ENCODE peak calls at places on chromosome 6, in six cellular contexts. Z is kidney, E is GM23248, X is fibroblast of lung, I is PC-3, U is mesendoderm. M is an unnamed sample.
A peak's percentile ranks its signal among the peaks of the same experiment; 100 is the strongest.

GRCh38 chr6:76682842-76683241 is 610.4 kb upstream of the IMPG1 start:
- DNase-seq in Z (no peak), E (peak; percentile 48), X (peak; percentile 12), I (peak; percentile 28), U (peak; percentile 15), M (no peak)

GRCh38 chr6:23589811-23590210 is 536.2 kb upstream of the NRSN1 start:
- DNase-seq in Z (no peak), E (no peak), X (no peak), I (peak; percentile 9), U (no peak), M (no peak)

GRCh38 chr6:144131248-144131709 is 19.0 kb upstream of the STX11 start:
- DNase-seq in Z (no peak), E (peak; percentile 83), X (peak; percentile 77), I (peak; percentile 93), U (no peak), M (no peak)

GRCh38 chr6:89122625-89123024 is 4.8 kb upstream of the SRSF12 start:
- DNase-seq in Z (no peak), E (peak; percentile 66), X (peak; percentile 66), I (peak; percentile 54), U (peak; percentile 33), M (no peak)

GRCh38 chr6:136024711-136025110 is 173.2 kb downstream of the PDE7B start:
- DNase-seq in Z (no peak), E (no peak), X (no peak), I (no peak), U (no peak), M (no peak)

GRCh38 chr6:21885101-21885500 is 291.6 kb downstream of the SOX4 start:
- DNase-seq in Z (no peak), E (peak; percentile 20), X (no peak), I (no peak), U (no peak), M (no peak)

GRCh38 chr6:13604546-13605416 is 10.4 kb upstream of the NOL7 start:
- DNase-seq in Z (no peak), E (no peak), X (no peak), I (no peak), U (no peak), M (no peak)

GRCh38 chr6:12593720-12594540 is 122.6 kb upstream of the PHACTR1 start:
- DNase-seq in Z (no peak), E (no peak), X (no peak), I (no peak), U (no peak), M (no peak)

GRCh38 chr6:42963179-42963854 is 2.8 kb downstream of the GNMT start:
- DNase-seq in Z (peak; percentile 39), E (no peak), X (no peak), I (no peak), U (no peak), M (no peak)

GRCh38 chr6:122059918-122060317 is 339.5 kb upstream of the HSF2 start:
- DNase-seq in Z (no peak), E (no peak), X (peak; percentile 39), I (no peak), U (no peak), M (no peak)

GRCh38 chr6:88177961-88178464 is 11.9 kb upstream of the CNR1 start:
- DNase-seq in Z (no peak), E (peak; percentile 45), X (peak; percentile 1), I (no peak), U (peak; percentile 29), M (no peak)

GRCh38 chr6:129485746-129486145 is 224.2 kb downstream of the ARHGAP18 start:
- DNase-seq in Z (no peak), E (no peak), X (no peak), I (no peak), U (no peak), M (no peak)

GRCh38 chr6:105120570-105120969 is 59.2 kb downstream of the POPDC3 start:
- DNase-seq in Z (no peak), E (no peak), X (no peak), I (no peak), U (no peak), M (no peak)

GRCh38 chr6:88650029-88650619 is 313.3 kb downstream of the RNGTT start:
- DNase-seq in Z (no peak), E (peak; percentile 82), X (peak; percentile 88), I (no peak), U (no peak), M (no peak)

GRCh38 chr6:112640895-112641294 is 293.8 kb downstream of the RFPL4B start:
- DNase-seq in Z (no peak), E (peak; percentile 80), X (peak; percentile 51), I (peak; percentile 60), U (no peak), M (no peak)

GRCh38 chr6:64459411-64459810 is 823.8 kb downstream of the PHF3 start:
- DNase-seq in Z (no peak), E (no peak), X (no peak), I (no peak), U (peak; percentile 0), M (no peak)

GRCh38 chr6:21791596-21791995 is 198.0 kb downstream of the SOX4 start:
- DNase-seq in Z (no peak), E (no peak), X (no peak), I (no peak), U (peak; percentile 80), M (no peak)

GRCh38 chr6:28269492-28269891 is 2.5 kb downstream of the ZSCAN26 start:
- DNase-seq in Z (no peak), E (peak; percentile 97), X (peak; percentile 85), I (peak; percentile 92), U (peak; percentile 9), M (no peak)

GRCh38 chr6:107634147-107635057 is 144.5 kb downstream of the SOBP start:
- DNase-seq in Z (peak; percentile 67), E (peak; percentile 59), X (no peak), I (no peak), U (no peak), M (no peak)

GRCh38 chr6:159376443-159377182 is 207.4 kb downstream of the FNDC1 start:
- DNase-seq in Z (no peak), E (peak; percentile 64), X (no peak), I (no peak), U (no peak), M (no peak)

GRCh38 chr6:85078071-85078470 is 313.7 kb upstream of the TBX18 start:
- DNase-seq in Z (no peak), E (peak; percentile 96), X (peak; percentile 85), I (peak; percentile 85), U (peak; percentile 15), M (no peak)

GRCh38 chr6:11969092-11969491 is 43.0 kb upstream of the HIVEP1 start:
- DNase-seq in Z (no peak), E (peak; percentile 25), X (peak; percentile 53), I (no peak), U (no peak), M (no peak)

GRCh38 chr6:145735356-145736165 is at the start of gene EPM2A:
- DNase-seq in Z (peak; percentile 94), E (peak; percentile 95), X (peak; percentile 82), I (peak; percentile 70), U (peak; percentile 89), M (peak; percentile 62)

DNA sequence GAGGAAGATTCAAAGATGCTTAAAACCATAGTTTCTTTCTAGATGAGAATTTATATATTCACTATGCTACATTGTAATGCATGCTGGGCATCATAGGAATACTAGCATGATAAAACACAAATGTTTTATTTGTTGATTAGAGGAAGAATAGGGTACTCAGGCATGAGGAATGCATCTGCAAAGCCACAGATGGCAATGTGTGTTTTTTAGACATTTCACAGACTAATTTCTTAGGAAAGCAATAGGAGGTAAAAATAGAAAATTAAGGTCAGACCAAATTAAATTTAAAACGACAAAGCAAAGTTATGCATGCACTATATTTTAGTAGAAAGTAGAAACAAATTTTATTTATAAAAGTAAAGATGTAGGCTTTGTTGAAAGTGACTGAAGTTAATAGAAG is 2.1 kb downstream of the TTK start:
- DNase-seq in Z (no peak), E (no peak), X (no peak), I (no peak), U (no peak), M (no peak)
- H3K9ac ChIP-seq in Z (no peak overlapping the region), E (no peak overlapping the region), X (no peak overlapping the region), I (no peak overlapping the region), U (no peak overlapping the region), M (no peak overlapping the region)

DNA sequence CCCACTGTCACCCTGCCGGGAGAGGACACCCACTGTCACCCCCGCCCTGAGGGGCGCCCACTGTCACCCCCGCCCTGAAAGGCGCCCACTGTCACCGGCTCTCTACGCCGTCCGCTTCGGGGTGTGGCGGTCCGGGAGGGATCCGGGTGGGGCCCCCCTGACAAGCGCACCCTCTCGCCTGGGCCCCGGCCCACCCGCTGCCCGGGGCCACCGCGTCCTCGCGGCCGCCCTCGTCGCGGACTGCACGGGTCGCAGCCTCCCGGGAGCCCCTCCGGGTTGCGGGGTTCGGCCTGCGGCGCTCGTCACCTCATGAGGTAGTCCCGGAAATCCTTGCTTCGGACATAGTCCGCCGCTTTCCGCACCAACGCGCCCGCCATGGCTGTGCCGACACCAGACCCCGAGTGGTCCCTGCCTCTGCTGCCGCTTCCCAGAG is 224 bp downstream of the MPC1 start:
- DNase-seq in Z (no peak), E (no peak), X (no peak), I (no peak), U (no peak), M (no peak)
- H3K9ac ChIP-seq in Z (peak overlapping the region; percentile 83), E (peak overlapping the region; percentile 70), X (peak overlapping the region; percentile 66), I (peak overlapping the region; percentile 41), U (peak overlapping the region; percentile 70), M (peak overlapping the region; percentile 77)

DNA sequence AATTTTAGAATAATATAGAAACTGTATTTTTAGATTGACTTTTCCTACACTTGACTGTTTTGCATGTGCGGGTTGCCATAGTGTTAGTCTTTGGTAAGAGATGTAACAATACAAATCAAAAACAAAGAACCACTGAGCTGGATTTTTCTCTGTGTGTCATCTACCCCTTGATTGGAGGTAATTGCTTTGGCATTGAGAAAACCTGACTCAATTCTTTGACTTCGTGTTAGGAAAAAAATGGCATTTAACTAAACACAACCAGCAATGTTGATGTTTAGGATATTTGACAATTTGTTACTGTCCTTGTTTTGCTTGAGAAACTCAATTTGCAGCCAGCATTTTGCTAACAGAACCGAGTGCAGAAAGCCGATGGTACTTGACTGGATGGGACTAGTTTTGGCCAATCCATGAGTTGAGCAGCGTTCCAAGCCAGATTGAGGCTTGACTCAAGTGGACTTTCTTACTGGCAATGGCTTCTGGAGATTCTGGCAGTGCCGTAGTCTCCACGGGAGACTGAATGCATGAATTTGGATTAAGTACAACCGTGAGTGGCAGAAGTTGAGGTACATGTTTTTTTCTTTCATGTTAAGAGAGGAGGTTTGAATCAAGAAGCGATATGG is 17.1 kb downstream of the TPBG start:
- DNase-seq in Z (no peak), E (peak; percentile 46), X (no peak), I (no peak), U (no peak), M (no peak)
- H3K9ac ChIP-seq in Z (no peak overlapping the region), E (no peak overlapping the region), X (no peak overlapping the region), I (no peak overlapping the region), U (no peak overlapping the region), M (no peak overlapping the region)

GRCh38 chr6:49072146-49072545 is 390.9 kb downstream of the MMUT start:
- DNase-seq in Z (no peak), E (no peak), X (no peak), I (no peak), U (no peak), M (no peak)

GRCh38 chr6:49072885-49073620 is 390.0 kb downstream of the MMUT start:
- DNase-seq in Z (no peak), E (no peak), X (no peak), I (no peak), U (no peak), M (no peak)

DNA sequence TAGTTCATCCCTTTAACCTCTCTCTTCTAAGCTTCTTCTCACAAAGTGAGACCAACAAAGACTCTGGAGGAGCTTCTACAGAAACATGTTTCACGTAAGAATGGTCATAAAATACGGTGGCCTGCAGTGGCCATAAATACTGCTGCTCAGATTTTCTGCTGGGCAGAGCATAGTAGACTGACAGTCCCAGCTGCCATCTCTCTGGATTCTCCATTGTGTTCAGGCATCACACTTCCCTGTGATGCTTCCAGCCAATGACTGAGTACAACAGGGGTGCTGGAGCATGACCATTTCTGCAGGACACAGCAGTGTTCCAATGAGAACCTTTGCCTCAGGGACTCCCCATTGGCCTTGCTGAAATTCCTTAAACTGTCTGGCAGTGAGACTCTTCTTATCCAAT is 392.6 kb downstream of the MMUT start:
- DNase-seq in Z (no peak), E (no peak), X (no peak), I (no peak), U (no peak), M (no peak)
- H3K9ac ChIP-seq in Z (no peak overlapping the region), E (no peak overlapping the region), X (no peak overlapping the region), I (no peak overlapping the region), U (no peak overlapping the region), M (no peak overlapping the region)